ENCODE peak calls at places on chromosomes 12 and 14, in six cellular contexts. X, F, G, J, W and D are unnamed samples.

GRCh38 chr12:118237053-118237665 is 101.2 kb downstream of the PEBP1 start:
- DNase-seq in X (no peak), J (no peak), F (no peak), G (no peak), W (no peak), D (no peak)

GRCh38 chr14:34750670-34751069 is 36.3 kb upstream of the CFL2 start:
- DNase-seq in J (no peak), W (no peak), G (no peak), X (no peak), F (peak; percentile 43), D (no peak)

GRCh38 chr12:57584050-57584449 is 6.9 kb upstream of the PIP4K2C start:
- DNase-seq in W (no peak), G (no peak), F (no peak), X (no peak), J (no peak), D (no peak)

GRCh38 chr12:96434107-96434506 is 33.9 kb upstream of the CDK17 start:
- DNase-seq in X (peak; percentile 51), W (no peak), F (no peak), J (peak; percentile 87), G (no peak), D (no peak)

GRCh38 chr12:52052471-52053186 is 1.4 kb downstream of the NR4A1 start:
- DNase-seq in G (peak; percentile 79), W (peak; percentile 65), F (no peak), X (peak; percentile 71), J (peak; percentile 76), D (no peak)

GRCh38 chr14:39977198-39977597 is 545.0 kb upstream of the FBXO33 start:
- DNase-seq in G (no peak), F (no peak), X (no peak), W (no peak), J (no peak), D (no peak)

GRCh38 chr14:77063581-77064289 is 34.3 kb upstream of the CIPC start:
- DNase-seq in F (no peak), W (no peak), X (no peak), J (no peak), G (no peak), D (no peak)

GRCh38 chr14:89958966-89959365 is 3.2 kb downstream of the TDP1 start:
- DNase-seq in J (no peak), F (no peak), G (no peak), X (no peak), W (no peak), D (no peak)

GRCh38 chr12:118981285-118982201 is at the start of gene SRRM4:
- DNase-seq in W (no peak), F (no peak), X (no peak), G (no peak), J (no peak), D (peak; percentile 39)

GRCh38 chr12:41264281-41264680 is 76.2 kb downstream of the PDZRN4 start:
- DNase-seq in X (no peak), W (no peak), G (no peak), F (no peak), J (no peak), D (no peak)

GRCh38 chr12:91106283-91106682 is 5.0 kb downstream of the LUM start:
- DNase-seq in J (no peak), G (no peak), X (no peak), W (no peak), F (no peak), D (no peak)

GRCh38 chr12:91103101-91103500 is 8.2 kb downstream of the LUM start:
- DNase-seq in F (no peak), X (no peak), G (no peak), J (no peak), W (no peak), D (no peak)

GRCh38 chr12:91104812-91105466 is 6.4 kb downstream of the LUM start:
- DNase-seq in F (no peak), X (no peak), J (no peak), G (no peak), W (no peak), D (no peak)

GRCh38 chr12:91108196-91108595 is 3.1 kb downstream of the LUM start:
- DNase-seq in X (no peak), J (no peak), W (no peak), G (no peak), F (no peak), D (no peak)

DNA sequence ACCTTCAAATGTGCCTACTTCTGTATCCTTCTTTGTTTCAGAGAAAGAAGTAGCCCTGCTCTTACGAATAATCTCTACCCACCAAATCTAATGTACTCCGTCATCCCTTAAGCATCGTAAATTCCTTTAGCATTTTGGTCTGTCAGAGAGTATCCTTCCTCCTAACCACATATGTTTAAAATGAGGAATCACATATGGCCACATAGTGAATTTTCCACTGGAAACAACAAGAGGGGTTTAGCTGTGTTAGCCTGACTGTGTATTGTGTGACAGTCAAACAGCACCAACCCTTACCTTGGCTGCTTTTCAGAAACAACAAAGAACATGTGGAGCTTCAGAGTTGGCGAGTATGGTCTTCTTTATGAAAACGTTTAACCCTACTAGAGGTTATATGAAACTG is 5.5 kb downstream of the LUM start:
- DNase-seq in F (no peak), J (no peak), G (no peak), W (no peak), X (no peak), D (no peak)
- H3K4me3 ChIP-seq in F (no peak overlapping the region), J (no peak overlapping the region), G (no peak overlapping the region), W (peak overlapping the region; percentile 14), X (no peak overlapping the region), D (no peak overlapping the region)

GRCh38 chr12:110345963-110346362 is 57.5 kb downstream of the ANAPC7 start:
- DNase-seq in J (peak; percentile 41), F (no peak), G (no peak), X (no peak), W (no peak), D (no peak)

GRCh38 chr12:110349521-110350151 is 53.9 kb downstream of the ANAPC7 start:
- DNase-seq in W (no peak), J (peak; percentile 43), G (no peak), F (no peak), X (no peak), D (no peak)

GRCh38 chr12:110349096-110349495 is 54.4 kb downstream of the ANAPC7 start:
- DNase-seq in J (no peak), F (no peak), X (no peak), G (no peak), W (no peak), D (no peak)

GRCh38 chr12:110348431-110349059 is 55.0 kb downstream of the ANAPC7 start:
- DNase-seq in F (no peak), X (no peak), J (peak; percentile 37), G (no peak), W (no peak), D (no peak)

GRCh38 chr12:110347767-110348166 is 55.7 kb downstream of the ANAPC7 start:
- DNase-seq in W (no peak), G (no peak), F (no peak), J (peak; percentile 32), X (no peak), D (no peak)
- TF ChIP-seq CTCF in W (no peak), G (no peak), F (no peak), J (no peak), X (no peak), D (no peak)

DNA sequence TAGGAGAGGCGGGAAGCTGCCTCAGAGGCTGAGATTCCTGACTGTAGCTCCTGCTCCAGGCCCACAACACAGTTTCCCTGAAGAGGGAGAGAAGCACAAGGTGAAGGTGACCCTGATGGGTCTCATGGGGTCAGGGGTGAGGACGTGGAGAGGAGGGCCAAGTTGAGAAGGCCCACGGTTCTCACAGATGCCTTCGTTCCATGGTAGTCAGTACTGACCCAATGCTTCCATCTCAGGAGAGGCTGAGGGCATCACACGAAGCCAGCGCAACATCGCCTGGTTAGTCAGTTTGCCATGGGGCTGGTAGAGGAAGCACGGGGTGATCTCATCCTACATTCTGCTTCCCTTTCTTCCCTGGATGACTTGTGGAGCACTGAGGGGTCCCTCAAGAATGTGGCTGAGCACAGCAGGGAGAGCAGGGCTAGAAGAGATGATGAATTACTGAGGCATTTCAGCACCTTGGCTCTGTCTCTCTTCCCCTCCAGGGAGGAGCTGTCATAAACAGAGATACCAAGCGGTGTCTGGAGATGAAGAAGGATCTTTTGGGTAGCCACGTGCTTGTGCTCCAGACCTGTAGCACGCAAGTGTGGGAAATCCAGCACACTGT is 51.9 kb downstream of the GALNT8 start:
- DNase-seq in X (no peak), G (no peak), F (no peak), J (no peak), W (no peak), D (no peak)
- H3K27me3 ChIP-seq in X (no peaks in the 10 kb centered on the region), G (no peaks in the 10 kb centered on the region), F (no peaks in the 10 kb centered on the region), J (no peaks in the 10 kb centered on the region), W (no peaks in the 10 kb centered on the region), D (peaks cover 14% of the 10 kb centered on the region)

DNA sequence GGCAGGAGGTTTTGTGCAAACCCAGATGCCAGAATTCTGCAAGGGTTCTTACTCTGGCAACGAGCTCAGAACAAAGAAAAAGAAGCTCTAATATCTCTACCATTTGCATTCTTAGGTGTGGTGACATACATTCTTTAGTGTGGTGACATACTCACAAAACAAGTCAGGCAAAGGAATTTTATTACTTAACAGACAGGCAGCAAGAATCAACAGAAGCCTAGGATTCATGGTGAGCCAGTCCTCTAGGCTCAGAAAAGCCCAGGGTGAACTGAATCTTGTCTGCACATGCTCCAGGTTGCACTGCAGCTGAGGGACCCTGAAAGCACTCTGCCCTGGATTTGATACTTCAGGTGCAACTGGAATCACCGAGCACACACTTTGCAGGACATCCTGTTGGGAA is 122.4 kb upstream of the PTPRQ start:
- DNase-seq in G (no peak), F (peak; percentile 9), J (no peak), W (peak; percentile 21), X (no peak), D (no peak)
- H3K4me3 ChIP-seq in G (no peak overlapping the region), F (no peak overlapping the region), J (no peak overlapping the region), W (no peak overlapping the region), X (no peak overlapping the region), D (no peak overlapping the region)

DNA sequence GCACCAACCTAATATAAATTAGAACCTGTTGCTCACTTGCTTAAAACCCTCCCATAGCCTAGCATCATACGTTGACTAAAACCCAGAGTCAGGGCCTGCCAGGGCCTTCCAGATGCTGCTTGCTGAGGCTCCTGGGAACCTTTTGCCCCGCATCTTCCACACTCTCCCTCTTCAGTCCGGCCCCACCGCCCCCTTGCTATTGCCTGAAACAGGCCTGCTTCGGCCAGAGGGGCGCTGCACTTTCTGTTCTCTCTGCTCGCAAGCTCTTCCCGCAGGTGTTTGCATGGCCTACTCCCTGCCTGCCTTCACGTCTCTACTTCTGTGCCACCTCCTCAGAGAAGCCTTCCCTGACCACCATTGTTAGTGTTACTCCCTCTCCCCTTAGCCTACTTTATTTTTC is 13.7 kb upstream of the TCTN2 start:
- DNase-seq in W (no peak), F (no peak), X (no peak), J (no peak), G (no peak), D (no peak)
- TF ChIP-seq CTCF in W (no peak), F (no peak), X (no peak), J (no peak), G (no peak), D (no peak)

GRCh38 chr14:60204843-60205774 is 39.9 kb upstream of the DHRS7 start:
- DNase-seq in X (no peak), F (no peak), W (no peak), G (no peak), J (no peak), D (no peak)
- H3K27me3 ChIP-seq in X (no peaks in the 10 kb centered on the region), F (no peaks in the 10 kb centered on the region), W (no peaks in the 10 kb centered on the region), G (no peaks in the 10 kb centered on the region), J (no peaks in the 10 kb centered on the region), D (no peaks in the 10 kb centered on the region)

GRCh38 chr12:6469092-6469491 is 1.4 kb downstream of the VAMP1 start:
- DNase-seq in W (no peak), J (no peak), F (no peak), X (no peak), G (no peak), D (no peak)
- H3K4me3 ChIP-seq in W (no peak overlapping the region), J (peak overlapping the region; percentile 77), F (no peak overlapping the region), X (no peak overlapping the region), G (no peak overlapping the region), D (no peak overlapping the region)